ENCODE peak calls at places on chromosomes 11 and 22, in four cellular contexts. One of them, this sample, is unnamed. For H3K4me1 and H3K9me3, the result is how much of the 10 kb centered on the place peaks cover.

GRCh38 chr11:69818243-69819108 is 740 bp downstream of the FGF3 start:
- DNase-seq in IMR-90: no peak
- DNase-seq in neural progenitor cell: peak
- DNase-seq in kidney: no peak
- DNase-seq in this sample: no peak

GRCh38 chr22:27718186-27719032 is 83.1 kb downstream of the MN1 start:
- DNase-seq in neural progenitor cell: no peak
- DNase-seq in kidney: peak
- DNase-seq in IMR-90: peak
- DNase-seq in this sample: no peak

GRCh38 chr22:20653795-20654342 is 120.0 kb upstream of the SERPIND1 start:
- DNase-seq in IMR-90: no peak
- DNase-seq in neural progenitor cell: no peak
- DNase-seq in kidney: no peak
- DNase-seq in this sample: no peak

GRCh38 chr22:23217171-23218052 is 37.1 kb downstream of the BCR start:
- DNase-seq in IMR-90: no peak
- DNase-seq in kidney: peak
- DNase-seq in neural progenitor cell: no peak
- DNase-seq in this sample: no peak

GRCh38 chr11:126588630-126589491 is 233.4 kb downstream of the ST3GAL4 start:
- DNase-seq in neural progenitor cell: no peak
- DNase-seq in kidney: no peak
- DNase-seq in IMR-90: no peak
- DNase-seq in this sample: no peak

GRCh38 chr22:44204937-44205712 is 24.4 kb downstream of the PARVG start:
- DNase-seq in neural progenitor cell: no peak
- DNase-seq in IMR-90: no peak
- DNase-seq in kidney: no peak
- DNase-seq in this sample: no peak

GRCh38 chr22:26805131-26805530 is 147.7 kb downstream of the MIAT start:
- DNase-seq in kidney: no peak
- DNase-seq in neural progenitor cell: no peak
- DNase-seq in IMR-90: peak
- DNase-seq in this sample: no peak

GRCh38 chr11:6604081-6604626 is 580 bp downstream of the ILK start:
- DNase-seq in kidney: peak
- DNase-seq in neural progenitor cell: peak
- DNase-seq in IMR-90: peak
- DNase-seq in this sample: peak

GRCh38 chr22:44381761-44382454 is 69.2 kb upstream of the SHISAL1 start:
- DNase-seq in neural progenitor cell: peak
- DNase-seq in kidney: peak
- DNase-seq in IMR-90: no peak
- DNase-seq in this sample: no peak

GRCh38 chr22:27941143-27941542 is 22.1 kb upstream of the PITPNB start:
- DNase-seq in neural progenitor cell: no peak
- DNase-seq in IMR-90: no peak
- DNase-seq in kidney: no peak
- DNase-seq in this sample: no peak

GRCh38 chr11:46357483-46357936 is 10.2 kb downstream of the DGKZ start:
- DNase-seq in kidney: no peak
- DNase-seq in neural progenitor cell: no peak
- DNase-seq in IMR-90: no peak
- DNase-seq in this sample: no peak

GRCh38 chr11:126212089-126212660 is 593 bp downstream of the FAM118B start:
- DNase-seq in IMR-90: peak
- DNase-seq in kidney: no peak
- DNase-seq in neural progenitor cell: peak
- DNase-seq in this sample: no peak

GRCh38 chr22:21816787-21817496 is 50.5 kb downstream of the MAPK1 start:
- DNase-seq in IMR-90: peak
- DNase-seq in kidney: no peak
- DNase-seq in neural progenitor cell: no peak
- DNase-seq in this sample: no peak

GRCh38 chr11:30128269-30128932 is 102.4 kb upstream of the FSHB start:
- DNase-seq in kidney: no peak
- DNase-seq in IMR-90: peak
- DNase-seq in neural progenitor cell: peak
- DNase-seq in this sample: no peak

GRCh38 chr22:21931056-21931455 is 21.6 kb downstream of the PPM1F start:
- DNase-seq in IMR-90: no peak
- DNase-seq in neural progenitor cell: no peak
- DNase-seq in kidney: no peak
- DNase-seq in this sample: no peak

GRCh38 chr22:20979243-20979809 is 2.8 kb upstream of the LZTR1 start:
- DNase-seq in IMR-90: peak
- DNase-seq in kidney: peak
- DNase-seq in neural progenitor cell: peak
- DNase-seq in this sample: peak

GRCh38 chr22:19151329-19152191 is 1.5 kb upstream of the GSC2 start:
- DNase-seq in neural progenitor cell: no peak
- DNase-seq in IMR-90: no peak
- DNase-seq in kidney: no peak
- DNase-seq in this sample: no peak

GRCh38 chr22:19148417-19149046 is 1.6 kb downstream of the GSC2 start:
- DNase-seq in IMR-90: no peak
- DNase-seq in neural progenitor cell: no peak
- DNase-seq in kidney: no peak
- DNase-seq in this sample: no peak

GRCh38 chr22:19150482-19151328 is 613 bp upstream of the GSC2 start:
- DNase-seq in IMR-90: no peak
- DNase-seq in kidney: no peak
- DNase-seq in neural progenitor cell: no peak
- DNase-seq in this sample: no peak

GRCh38 chr22:19149047-19149883 is 827 bp downstream of the GSC2 start:
- DNase-seq in IMR-90: no peak
- DNase-seq in neural progenitor cell: peak
- DNase-seq in kidney: no peak
- DNase-seq in this sample: peak

GRCh38 chr22:19149962-19150361 is at the start of gene GSC2:
- DNase-seq in kidney: no peak
- DNase-seq in IMR-90: no peak
- DNase-seq in neural progenitor cell: peak
- DNase-seq in this sample: no peak
- H3K4me3 ChIP-seq in kidney: no peak
- H3K4me3 ChIP-seq in IMR-90: no peak
- H3K4me3 ChIP-seq in neural progenitor cell: peak
- H3K4me3 ChIP-seq in this sample: no peak

DNA sequence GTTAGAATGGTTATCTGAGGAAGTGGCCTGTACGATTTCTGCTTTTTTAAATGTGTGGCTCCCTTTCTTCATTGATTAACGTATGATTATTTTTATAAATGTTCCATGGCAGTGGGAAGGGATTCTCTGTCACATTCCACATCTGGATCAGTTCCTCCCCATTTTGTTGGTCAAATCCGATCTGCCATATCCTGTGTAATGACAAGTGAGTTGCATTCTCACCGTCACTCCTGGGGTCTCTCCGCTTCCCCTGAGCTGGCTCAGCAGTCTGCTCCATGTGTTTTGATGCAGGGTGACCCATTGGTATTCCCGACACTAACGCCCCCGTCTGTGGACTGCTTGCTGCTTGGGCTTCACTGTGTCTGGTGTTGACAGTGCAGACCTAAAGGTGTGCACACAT is 20.4 kb downstream of the NEAT1 start:
- DNase-seq in IMR-90: peak
- DNase-seq in neural progenitor cell: no peak
- DNase-seq in kidney: peak
- DNase-seq in this sample: no peak
- H3K4me1 ChIP-seq in IMR-90: under half
- H3K4me1 ChIP-seq in neural progenitor cell: under half
- H3K4me1 ChIP-seq in kidney: under half
- H3K4me1 ChIP-seq in this sample: under half

GRCh38 chr22:31128156-31128555 is 5.4 kb downstream of the INPP5J start:
- DNase-seq in IMR-90: no peak
- DNase-seq in kidney: no peak
- DNase-seq in neural progenitor cell: no peak
- DNase-seq in this sample: no peak
- H3K9me3 ChIP-seq in IMR-90: under half
- H3K9me3 ChIP-seq in kidney: under half
- H3K9me3 ChIP-seq in neural progenitor cell: under half
- H3K9me3 ChIP-seq in this sample: under half

GRCh38 chr11:114123692-114124330 is 64.3 kb downstream of the ZBTB16 start:
- DNase-seq in IMR-90: no peak
- DNase-seq in neural progenitor cell: no peak
- DNase-seq in kidney: no peak
- DNase-seq in this sample: no peak
- H3K4me3 ChIP-seq in IMR-90: no peak
- H3K4me3 ChIP-seq in neural progenitor cell: no peak
- H3K4me3 ChIP-seq in kidney: no peak
- H3K4me3 ChIP-seq in this sample: no peak

DNA sequence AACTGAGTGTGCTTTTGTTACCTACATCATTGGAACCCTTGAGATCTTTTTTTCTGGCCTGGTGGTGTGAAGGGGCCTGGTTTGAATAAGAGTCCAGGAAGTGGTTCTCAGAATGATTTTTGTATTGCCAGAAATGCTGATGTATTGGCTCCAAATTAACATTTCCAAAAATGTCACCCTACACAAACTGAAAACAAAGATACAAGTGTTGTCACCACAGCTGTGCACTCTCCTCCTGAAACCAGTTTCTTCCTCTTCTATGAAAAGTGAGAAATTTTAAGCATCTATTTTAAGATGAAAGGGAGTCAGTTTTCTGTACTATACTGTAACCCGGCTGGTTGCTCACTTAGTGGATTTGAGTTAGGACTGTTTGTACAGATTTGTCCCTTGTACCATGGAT is 218.8 kb downstream of the PGR start:
- DNase-seq in IMR-90: no peak
- DNase-seq in kidney: no peak
- DNase-seq in neural progenitor cell: no peak
- DNase-seq in this sample: no peak
- H3K4me1 ChIP-seq in IMR-90: under half
- H3K4me1 ChIP-seq in kidney: under half
- H3K4me1 ChIP-seq in neural progenitor cell: under half
- H3K4me1 ChIP-seq in this sample: under half

This sample was measured in CD8-positive, alpha-beta memory T cell.